ENCODE peak calls at places on chromosomes 2 and 18, in five cellular contexts. B, Z, C, U and S are unnamed samples.
A peak's percentile ranks its signal among the peaks of the same experiment; 100 is the strongest.

GRCh38 chr2:6877402-6878305 is at the start of gene RSAD2:
- DNase-seq in B (no peak), Z (no peak), C (peak; percentile 67), U (no peak), S (no peak)

GRCh38 chr2:201220102-201220570 is 37.2 kb downstream of the CASP10 start:
- DNase-seq in B (no peak), Z (no peak), C (no peak), U (peak; percentile 54), S (no peak)

GRCh38 chr2:215377283-215377682 is 58.6 kb downstream of the FN1 start:
- DNase-seq in B (no peak), Z (no peak), C (no peak), U (no peak), S (no peak)

GRCh38 chr2:44362207-44363015 is 664 bp downstream of the CAMKMT start:
- DNase-seq in B (no peak), Z (peak; percentile 46), C (peak; percentile 37), U (peak; percentile 64), S (no peak)

GRCh38 chr2:156399950-156400703 is 36.1 kb upstream of the GPD2 start:
- DNase-seq in B (no peak), Z (peak; percentile 64), C (peak; percentile 80), U (peak; percentile 81), S (no peak)

GRCh38 chr18:24293254-24293653 is 104.4 kb downstream of the OSBPL1A start:
- DNase-seq in B (no peak), Z (no peak), C (no peak), U (no peak), S (no peak)

GRCh38 chr2:162197095-162197825 is 45.2 kb upstream of the GCG start:
- DNase-seq in B (no peak), Z (peak; percentile 64), C (no peak), U (no peak), S (no peak)

GRCh38 chr18:61975526-61976326 is 82.9 kb upstream of the RNF152 start:
- DNase-seq in B (no peak), Z (no peak), C (no peak), U (no peak), S (no peak)

GRCh38 chr2:227325824-227326195 is 759 bp downstream of the MFF start:
- DNase-seq in B (no peak), Z (peak; percentile 30), C (peak; percentile 29), U (peak; percentile 62), S (no peak)

GRCh38 chr18:37714621-37715020 is 149.0 kb upstream of the CELF4 start:
- DNase-seq in B (no peak), Z (no peak), C (no peak), U (no peak), S (no peak)

GRCh38 chr2:42921721-42922120 is 129.3 kb upstream of the HAAO start:
- DNase-seq in B (no peak), Z (no peak), C (no peak), U (no peak), S (no peak)

GRCh38 chr2:215832791-215833190 is 180.6 kb downstream of the MREG start:
- DNase-seq in B (no peak), Z (no peak), C (no peak), U (no peak), S (no peak)

GRCh38 chr18:28189400-28190239 is 12.7 kb upstream of the CDH2 start:
- DNase-seq in B (no peak), Z (peak; percentile 70), C (peak; percentile 63), U (peak; percentile 29), S (no peak)

GRCh38 chr2:222000326-222000725 is 298.5 kb downstream of the PAX3 start:
- DNase-seq in B (no peak), Z (peak; percentile 60), C (peak; percentile 97), U (no peak), S (no peak)

GRCh38 chr2:43539991-43540860 is 55.6 kb downstream of the THADA start:
- DNase-seq in B (no peak), Z (peak; percentile 81), C (peak; percentile 12), U (no peak), S (no peak)

GRCh38 chr2:230783101-230783500 is 70.5 kb downstream of the CAB39 start:
- DNase-seq in B (no peak), Z (no peak), C (no peak), U (no peak), S (no peak)

GRCh38 chr18:61690418-61691138 is 202.2 kb downstream of the RNF152 start:
- DNase-seq in B (no peak), Z (no peak), C (no peak), U (no peak), S (no peak)

GRCh38 chr2:217382794-217383193 is 522.9 kb upstream of the TNP1 start:
- DNase-seq in B (no peak), Z (no peak), C (no peak), U (no peak), S (no peak)

GRCh38 chr2:120301289-120301688 is 44.6 kb upstream of the INHBB start:
- DNase-seq in B (no peak), Z (no peak), C (no peak), U (no peak), S (no peak)

GRCh38 chr18:63317982-63318881 is 1.3 kb downstream of the BCL2 start:
- DNase-seq in B (peak; percentile 55), Z (no peak), C (no peak), U (peak; percentile 35), S (peak; percentile 75)

GRCh38 chr18:56423626-56424025 is 214.8 kb downstream of the TXNL1 start:
- DNase-seq in B (no peak), Z (no peak), C (no peak), U (no peak), S (no peak)

GRCh38 chr2:169771612-169772011 is 27.1 kb upstream of the SSB start:
- DNase-seq in B (no peak), Z (no peak), C (no peak), U (no peak), S (no peak)

GRCh38 chr2:238906936-238907716 is 59.2 kb downstream of the TWIST2 start:
- DNase-seq in B (no peak), Z (no peak), C (no peak), U (no peak), S (no peak)

GRCh38 chr2:178844269-178844668 is 37.0 kb upstream of the TTN start:
- DNase-seq in B (no peak), Z (no peak), C (no peak), U (no peak), S (no peak)

GRCh38 chr2:171235262-171235881 is 74.7 kb upstream of the TLK1 start:
- DNase-seq in B (no peak), Z (no peak), C (no peak), U (no peak), S (no peak)

GRCh38 chr18:32289480-32290075 is 99.7 kb downstream of the MEP1B start:
- DNase-seq in B (no peak), Z (peak; percentile 40), C (peak; percentile 38), U (peak; percentile 79), S (no peak)

GRCh38 chr2:30756051-30756719 is 51.1 kb downstream of the CAPN13 start:
- DNase-seq in B (no peak), Z (peak; percentile 15), C (peak; percentile 46), U (no peak), S (no peak)

GRCh38 chr2:190930411-190930810 is 49.8 kb downstream of the GLS start:
- DNase-seq in B (no peak), Z (no peak), C (no peak), U (no peak), S (no peak)

GRCh38 chr2:75555701-75556100 is 5.0 kb downstream of the EVA1A start:
- DNase-seq in B (no peak), Z (no peak), C (no peak), U (no peak), S (no peak)

GRCh38 chr18:677951-678363 is 20.5 kb downstream of the TYMS start:
- DNase-seq in B (no peak), Z (no peak), C (peak; percentile 45), U (no peak), S (no peak)

GRCh38 chr2:225182126-225182525 is 139.9 kb upstream of the DOCK10 start:
- DNase-seq in B (no peak), Z (no peak), C (no peak), U (no peak), S (no peak)

GRCh38 chr2:239368906-239369584 is 31.8 kb downstream of the HDAC4 start:
- DNase-seq in B (no peak), Z (no peak), C (no peak), U (peak; percentile 12), S (no peak)

GRCh38 chr2:46029332-46029811 is 267.8 kb upstream of the EPAS1 start:
- DNase-seq in B (no peak), Z (no peak), C (peak; percentile 28), U (no peak), S (no peak)

GRCh38 chr18:28973324-28973723 is 796.4 kb upstream of the CDH2 start:
- DNase-seq in B (no peak), Z (no peak), C (no peak), U (no peak), S (no peak)

GRCh38 chr2:10277293-10278028 is 25.2 kb upstream of the HPCAL1 start:
- DNase-seq in B (no peak), Z (no peak), C (no peak), U (no peak), S (no peak)

GRCh38 chr2:96895709-96896651 is 26.1 kb upstream of the SEMA4C start:
- DNase-seq in B (no peak), Z (no peak), C (no peak), U (no peak), S (peak; percentile 28)

GRCh38 chr2:54456526-54457325 is 599 bp downstream of the SPTBN1 start:
- DNase-seq in B (no peak), Z (no peak), C (peak; percentile 44), U (peak; percentile 69), S (no peak)

GRCh38 chr2:73886357-73886756 is 6.5 kb upstream of the ACTG2 start:
- DNase-seq in B (no peak), Z (no peak), C (no peak), U (no peak), S (no peak)

GRCh38 chr18:56962322-56962721 is 184.6 kb upstream of the BOD1L2 start:
- DNase-seq in B (no peak), Z (no peak), C (no peak), U (no peak), S (no peak)